ENCODE peak calls at places on chromosomes 13 and 19, in ten cellular contexts. One of them, this sample, is unnamed.

GRCh38 chr13:73940098-73940497 is 194.1 kb downstream of the KLF12 start:
- DNase-seq in LoVo: no peak
- DNase-seq in left ventricle myocardium superior: peak
- DNase-seq in amniotic stem cell: no peak
- DNase-seq in HTR-8/SVneo: no peak
- DNase-seq in memory B cell: no peak
- DNase-seq in Daoy: no peak
- DNase-seq in GM12891: no peak
- DNase-seq in nucleus accumbens: no peak
- DNase-seq in H9: no peak
- DNase-seq in this sample: no peak

GRCh38 chr13:39417131-39417530 is 185.9 kb downstream of the LHFPL6 start:
- DNase-seq in LoVo: no peak
- DNase-seq in left ventricle myocardium superior: peak
- DNase-seq in amniotic stem cell: no peak
- DNase-seq in HTR-8/SVneo: no peak
- DNase-seq in memory B cell: no peak
- DNase-seq in Daoy: peak
- DNase-seq in GM12891: no peak
- DNase-seq in nucleus accumbens: no peak
- DNase-seq in H9: peak
- DNase-seq in this sample: no peak

GRCh38 chr13:74258951-74259350 is 124.7 kb upstream of the KLF12 start:
- DNase-seq in LoVo: no peak
- DNase-seq in left ventricle myocardium superior: no peak
- DNase-seq in amniotic stem cell: no peak
- DNase-seq in HTR-8/SVneo: no peak
- DNase-seq in memory B cell: no peak
- DNase-seq in Daoy: no peak
- DNase-seq in GM12891: no peak
- DNase-seq in nucleus accumbens: no peak
- DNase-seq in H9: no peak
- DNase-seq in this sample: no peak

GRCh38 chr19:39052243-39052746 is 19.9 kb upstream of the FBXO27 start:
- DNase-seq in LoVo: peak
- DNase-seq in left ventricle myocardium superior: peak
- DNase-seq in amniotic stem cell: no peak
- DNase-seq in HTR-8/SVneo: peak
- DNase-seq in memory B cell: peak
- DNase-seq in Daoy: peak
- DNase-seq in GM12891: no peak
- DNase-seq in nucleus accumbens: peak
- DNase-seq in H9: peak
- DNase-seq in this sample: no peak

GRCh38 chr13:74226791-74227475 is 92.7 kb upstream of the KLF12 start:
- DNase-seq in LoVo: no peak
- DNase-seq in left ventricle myocardium superior: no peak
- DNase-seq in amniotic stem cell: no peak
- DNase-seq in HTR-8/SVneo: no peak
- DNase-seq in memory B cell: no peak
- DNase-seq in Daoy: no peak
- DNase-seq in GM12891: no peak
- DNase-seq in nucleus accumbens: no peak
- DNase-seq in H9: no peak
- DNase-seq in this sample: no peak

GRCh38 chr19:41323430-41324125 is 13.6 kb downstream of the CCDC97 start:
- DNase-seq in LoVo: no peak
- DNase-seq in left ventricle myocardium superior: peak
- DNase-seq in amniotic stem cell: peak
- DNase-seq in HTR-8/SVneo: peak
- DNase-seq in memory B cell: no peak
- DNase-seq in Daoy: peak
- DNase-seq in GM12891: no peak
- DNase-seq in nucleus accumbens: no peak
- DNase-seq in H9: peak
- DNase-seq in this sample: no peak

GRCh38 chr19:57152921-57153320 is 7.9 kb upstream of the ZIM3 start:
- DNase-seq in LoVo: no peak
- DNase-seq in left ventricle myocardium superior: no peak
- DNase-seq in amniotic stem cell: no peak
- DNase-seq in HTR-8/SVneo: no peak
- DNase-seq in memory B cell: no peak
- DNase-seq in Daoy: peak
- DNase-seq in GM12891: no peak
- DNase-seq in nucleus accumbens: no peak
- DNase-seq in H9: no peak
- DNase-seq in this sample: no peak

GRCh38 chr13:113637262-113638160 is 20.5 kb downstream of the ATP4B start:
- DNase-seq in LoVo: no peak
- DNase-seq in left ventricle myocardium superior: peak
- DNase-seq in amniotic stem cell: no peak
- DNase-seq in HTR-8/SVneo: no peak
- DNase-seq in memory B cell: no peak
- DNase-seq in Daoy: no peak
- DNase-seq in GM12891: no peak
- DNase-seq in nucleus accumbens: no peak
- DNase-seq in H9: no peak
- DNase-seq in this sample: no peak

GRCh38 chr13:107518780-107519179 is 696.6 kb downstream of the LIG4 start:
- DNase-seq in LoVo: no peak
- DNase-seq in left ventricle myocardium superior: no peak
- DNase-seq in amniotic stem cell: no peak
- DNase-seq in HTR-8/SVneo: no peak
- DNase-seq in memory B cell: no peak
- DNase-seq in Daoy: peak
- DNase-seq in GM12891: no peak
- DNase-seq in nucleus accumbens: no peak
- DNase-seq in H9: no peak
- DNase-seq in this sample: no peak

GRCh38 chr13:31050486-31051400 is 111.0 kb downstream of the HSPH1 start:
- DNase-seq in LoVo: no peak
- DNase-seq in left ventricle myocardium superior: no peak
- DNase-seq in amniotic stem cell: no peak
- DNase-seq in HTR-8/SVneo: no peak
- DNase-seq in memory B cell: no peak
- DNase-seq in Daoy: no peak
- DNase-seq in GM12891: no peak
- DNase-seq in nucleus accumbens: no peak
- DNase-seq in H9: no peak
- DNase-seq in this sample: no peak

GRCh38 chr19:1568320-1569019 is at the start of gene MEX3D:
- DNase-seq in LoVo: peak
- DNase-seq in left ventricle myocardium superior: peak
- DNase-seq in amniotic stem cell: peak
- DNase-seq in HTR-8/SVneo: peak
- DNase-seq in memory B cell: peak
- DNase-seq in Daoy: peak
- DNase-seq in GM12891: peak
- DNase-seq in nucleus accumbens: peak
- DNase-seq in H9: peak
- DNase-seq in this sample: no peak

This sample was measured in NCI-H2081 treated with DMSO at 0.1 percent for 48 hours.